ENCODE peak calls at places on chromosomes 11 and 22, in four cellular contexts. I is RWPE1, C is tibial nerve, L is spleen. E is an unnamed sample.

GRCh38 chr11:67355023-67355793 is 1.9 kb upstream of the POLD4 start:
- DNase-seq in I (no peak), C (no peak), L (peak; percentile 78), E (no peak)

GRCh38 chr11:71454470-71455113 is 1.6 kb downstream of the NADSYN1 start:
- DNase-seq in I (no peak), C (no peak), L (peak; percentile 68), E (no peak)

GRCh38 chr11:70176940-70177689 is 26.0 kb upstream of the FADD start:
- DNase-seq in I (peak; percentile 55), C (no peak), L (peak; percentile 82), E (peak; percentile 81)

GRCh38 chr22:42376721-42377177 is 55.5 kb downstream of the NFAM1 start:
- DNase-seq in I (no peak), C (peak; percentile 72), L (peak; percentile 83), E (no peak)

GRCh38 chr22:12601870-12602779 is 2925.9 kb upstream of the OR11H1 start:
- DNase-seq in I (no peak), C (no peak), L (peak; percentile 78), E (no peak)

GRCh38 chr22:20528405-20528978 is 21.1 kb downstream of the MED15 start:
- DNase-seq in I (no peak), C (no peak), L (no peak), E (no peak)

GRCh38 chr22:48758905-48759875 is 1068.5 kb downstream of the BRD1 start:
- DNase-seq in I (no peak), C (peak; percentile 7), L (no peak), E (no peak)

GRCh38 chr11:117913736-117914397 is 15.3 kb downstream of the TMPRSS13 start:
- DNase-seq in I (no peak), C (no peak), L (no peak), E (no peak)

GRCh38 chr22:30943368-30943767 is 25.2 kb downstream of the MORC2 start:
- DNase-seq in I (no peak), C (no peak), L (no peak), E (no peak)

GRCh38 chr11:77783023-77783422 is 37.5 kb downstream of the RSF1 start:
- DNase-seq in I (no peak), C (no peak), L (no peak), E (no peak)
- TF ChIP-seq CTCF in I (no peak), C (no peak), L (no peak), E (no peak)

GRCh38 chr11:14518820-14519219 is 1.4 kb downstream of the PSMA1 start:
- DNase-seq in I (no peak), C (no peak), L (no peak), E (no peak)

GRCh38 chr11:14520902-14521151 is 641 bp upstream of the PSMA1 start:
- DNase-seq in I (no peak), C (no peak), L (no peak), E (no peak)

GRCh38 chr11:14519692-14520085 is 497 bp downstream of the PSMA1 start:
- DNase-seq in I (peak; percentile 21), C (no peak), L (no peak), E (no peak)

GRCh38 chr11:14522245-14522644 is 2.1 kb upstream of the PSMA1 start:
- DNase-seq in I (no peak), C (no peak), L (no peak), E (no peak)

GRCh38 chr11:14520086-14520901 is at the start of gene PSMA1:
- DNase-seq in I (peak; percentile 92), C (peak; percentile 89), L (peak; percentile 98), E (peak; percentile 92)
- TF ChIP-seq CTCF in I (no peak), C (peak; percentile 32), L (peak; percentile 62), E (peak; percentile 35)

GRCh38 chr22:29470159-29470855 is 9.7 kb upstream of the NEFH start:
- DNase-seq in I (peak; percentile 66), C (no peak), L (peak; percentile 88), E (peak; percentile 89)

GRCh38 chr22:29476116-29476515 is 3.9 kb upstream of the NEFH start:
- DNase-seq in I (no peak), C (no peak), L (no peak), E (peak; percentile 42)

GRCh38 chr22:29469755-29470154 is 10.3 kb upstream of the NEFH start:
- DNase-seq in I (no peak), C (no peak), L (no peak), E (no peak)

GRCh38 chr22:29475550-29475949 is 4.5 kb upstream of the NEFH start:
- DNase-seq in I (no peak), C (no peak), L (peak; percentile 86), E (no peak)

GRCh38 chr22:29473001-29473400 is 7.0 kb upstream of the NEFH start:
- DNase-seq in I (no peak), C (no peak), L (no peak), E (no peak)
- TF ChIP-seq CTCF in I (no peak), C (no peak), L (no peak), E (no peak)

GRCh38 chr11:127670372-127670771 is 669.8 kb upstream of the KIRREL3 start:
- DNase-seq in I (no peak), C (no peak), L (no peak), E (no peak)
- TF ChIP-seq CTCF in I (no peak), C (no peak), L (no peak), E (no peak)

GRCh38 chr11:629237-629583 is 2.2 kb upstream of the SCT start:
- DNase-seq in I (no peak), C (no peak), L (no peak), E (no peak)
- TF ChIP-seq CTCF in I (no peak), C (no peak), L (no peak), E (no peak)